ENCODE peak calls at places on chromosomes 16 and 17, in four cellular contexts. One of them, this sample, is unnamed.

GRCh38 chr16:9843424-9844013 is 338.7 kb downstream of the GRIN2A start:
- DNase-seq in T-helper 1 cell: no peak
- DNase-seq in HCT116: no peak
- DNase-seq in NCI-H2081: no peak
- DNase-seq in this sample: no peak

GRCh38 chr16:85045641-85046471 is 18.3 kb downstream of the KIAA0513 start:
- DNase-seq in NCI-H2081: no peak
- DNase-seq in T-helper 1 cell: no peak
- DNase-seq in HCT116: no peak
- DNase-seq in this sample: no peak

GRCh38 chr17:8162997-8163977 is 539 bp upstream of the VAMP2 start:
- DNase-seq in NCI-H2081: no peak
- DNase-seq in HCT116: no peak
- DNase-seq in T-helper 1 cell: no peak
- DNase-seq in this sample: no peak

GRCh38 chr16:81739503-81739902 is 39.6 kb upstream of the PLCG2 start:
- DNase-seq in NCI-H2081: no peak
- DNase-seq in T-helper 1 cell: no peak
- DNase-seq in HCT116: no peak
- DNase-seq in this sample: no peak

GRCh38 chr16:19708498-19709205 is 9.4 kb downstream of the KNOP1 start:
- DNase-seq in HCT116: no peak
- DNase-seq in T-helper 1 cell: no peak
- DNase-seq in NCI-H2081: no peak
- DNase-seq in this sample: no peak

GRCh38 chr17:49871211-49871610 is 23.3 kb upstream of the TAC4 start:
- DNase-seq in HCT116: no peak
- DNase-seq in T-helper 1 cell: no peak
- DNase-seq in NCI-H2081: no peak
- DNase-seq in this sample: no peak

GRCh38 chr16:55370762-55371482 is 46.9 kb downstream of the IRX6 start:
- DNase-seq in T-helper 1 cell: no peak
- DNase-seq in NCI-H2081: no peak
- DNase-seq in HCT116: no peak
- DNase-seq in this sample: peak; percentile 68

GRCh38 chr17:42413464-42414040 is 9.5 kb downstream of the CAVIN1 start:
- DNase-seq in HCT116: no peak
- DNase-seq in NCI-H2081: no peak
- DNase-seq in T-helper 1 cell: no peak
- DNase-seq in this sample: no peak

GRCh38 chr16:14501331-14502255 is 128.5 kb downstream of the PARN start:
- DNase-seq in T-helper 1 cell: no peak
- DNase-seq in HCT116: peak; percentile 67
- DNase-seq in NCI-H2081: peak; percentile 79
- DNase-seq in this sample: peak; percentile 86

GRCh38 chr16:84749815-84750214 is 50.0 kb downstream of the USP10 start:
- DNase-seq in T-helper 1 cell: no peak
- DNase-seq in NCI-H2081: no peak
- DNase-seq in HCT116: no peak
- DNase-seq in this sample: no peak

GRCh38 chr16:75742424-75743047 is 16.2 kb upstream of the CPHXL start:
- DNase-seq in NCI-H2081: no peak
- DNase-seq in HCT116: peak; percentile 12
- DNase-seq in T-helper 1 cell: no peak
- DNase-seq in this sample: no peak

GRCh38 chr16:88588148-88588547 is 17.9 kb downstream of the ZC3H18 start:
- DNase-seq in NCI-H2081: no peak
- DNase-seq in HCT116: no peak
- DNase-seq in T-helper 1 cell: no peak
- DNase-seq in this sample: no peak

GRCh38 chr16:87918866-87919680 is 17.3 kb downstream of the CA5A start:
- DNase-seq in NCI-H2081: no peak
- DNase-seq in T-helper 1 cell: no peak
- DNase-seq in HCT116: no peak
- DNase-seq in this sample: no peak

GRCh38 chr17:81928497-81929252 is 1.1 kb upstream of the MAFG start:
- DNase-seq in NCI-H2081: peak; percentile 36
- DNase-seq in T-helper 1 cell: no peak
- DNase-seq in HCT116: no peak
- DNase-seq in this sample: no peak

GRCh38 chr16:70695351-70696070 is 9.7 kb upstream of the MTSS2 start:
- DNase-seq in HCT116: no peak
- DNase-seq in T-helper 1 cell: no peak
- DNase-seq in NCI-H2081: peak; percentile 13
- DNase-seq in this sample: no peak

GRCh38 chr16:35146031-35146710 is 1686.8 kb downstream of the TP53TG3F start:
- DNase-seq in NCI-H2081: no peak
- DNase-seq in HCT116: no peak
- DNase-seq in T-helper 1 cell: no peak
- DNase-seq in this sample: no peak

GRCh38 chr17:75783069-75783783 is 1.4 kb upstream of the UNK start:
- DNase-seq in T-helper 1 cell: peak; percentile 17
- DNase-seq in NCI-H2081: peak; percentile 39
- DNase-seq in HCT116: peak; percentile 80
- DNase-seq in this sample: peak; percentile 63

GRCh38 chr16:72760581-72760980 is 287.3 kb downstream of the ZFHX3 start:
- DNase-seq in NCI-H2081: no peak
- DNase-seq in T-helper 1 cell: no peak
- DNase-seq in HCT116: no peak
- DNase-seq in this sample: no peak

GRCh38 chr17:20189322-20189721 is 180.2 kb downstream of the SPECC1 start:
- DNase-seq in T-helper 1 cell: no peak
- DNase-seq in HCT116: no peak
- DNase-seq in NCI-H2081: no peak
- DNase-seq in this sample: peak; percentile 89

GRCh38 chr16:8634991-8635736 is 13.7 kb downstream of the METTL22 start:
- DNase-seq in HCT116: no peak
- DNase-seq in NCI-H2081: no peak
- DNase-seq in T-helper 1 cell: no peak
- DNase-seq in this sample: no peak

GRCh38 chr16:4372578-4373355 is 1.1 kb downstream of the VASN start:
- DNase-seq in NCI-H2081: peak; percentile 47
- DNase-seq in T-helper 1 cell: no peak
- DNase-seq in HCT116: no peak
- DNase-seq in this sample: peak; percentile 31

GRCh38 chr17:57424777-57425188 is 168.5 kb downstream of the MSI2 start:
- DNase-seq in HCT116: peak; percentile 85
- DNase-seq in NCI-H2081: no peak
- DNase-seq in T-helper 1 cell: no peak
- DNase-seq in this sample: no peak

This sample was measured in midbrain.